ENCODE peak calls at places on chromosomes 1 and 21, in nine cellular contexts. One of them, this sample, is unnamed.
A peak's percentile ranks its signal among the peaks of the same experiment; 100 is the strongest.

GRCh38 chr1:13823936-13824335 is 123.9 kb downstream of the PRDM2 start:
- DNase-seq in left lung: no peak
- DNase-seq in prostate gland: no peak
- DNase-seq in heart right ventricle: no peak
- DNase-seq in stomach: no peak
- DNase-seq in brain microvascular endothelial cell: no peak
- DNase-seq in tibial artery: peak; percentile 11
- DNase-seq in A673: no peak
- DNase-seq in GM23338: no peak
- DNase-seq in this sample: no peak

GRCh38 chr1:40477680-40478057 is 579 bp downstream of the ZFP69 start:
- DNase-seq in left lung: no peak
- DNase-seq in prostate gland: no peak
- DNase-seq in heart right ventricle: peak; percentile 6
- DNase-seq in stomach: no peak
- DNase-seq in brain microvascular endothelial cell: peak; percentile 2
- DNase-seq in tibial artery: no peak
- DNase-seq in A673: peak; percentile 33
- DNase-seq in GM23338: no peak
- DNase-seq in this sample: no peak

GRCh38 chr1:156931974-156932710 is 11.7 kb downstream of the LRRC71 start:
- DNase-seq in left lung: no peak
- DNase-seq in prostate gland: no peak
- DNase-seq in heart right ventricle: no peak
- DNase-seq in stomach: no peak
- DNase-seq in brain microvascular endothelial cell: no peak
- DNase-seq in tibial artery: no peak
- DNase-seq in A673: no peak
- DNase-seq in GM23338: no peak
- DNase-seq in this sample: no peak

GRCh38 chr21:34916446-34916845 is 132.7 kb downstream of the RUNX1 start:
- DNase-seq in left lung: no peak
- DNase-seq in prostate gland: no peak
- DNase-seq in heart right ventricle: no peak
- DNase-seq in stomach: no peak
- DNase-seq in brain microvascular endothelial cell: peak; percentile 42
- DNase-seq in tibial artery: no peak
- DNase-seq in A673: no peak
- DNase-seq in GM23338: no peak
- DNase-seq in this sample: no peak

GRCh38 chr1:44721521-44722361 is 9.2 kb downstream of the RNU5D-1 start:
- DNase-seq in left lung: no peak
- DNase-seq in prostate gland: no peak
- DNase-seq in heart right ventricle: no peak
- DNase-seq in stomach: peak; percentile 53
- DNase-seq in brain microvascular endothelial cell: peak; percentile 97
- DNase-seq in tibial artery: peak; percentile 73
- DNase-seq in A673: peak; percentile 98
- DNase-seq in GM23338: peak; percentile 82
- DNase-seq in this sample: peak; percentile 76

GRCh38 chr1:248102847-248103246 is 7.9 kb downstream of the OR2L13 start:
- DNase-seq in left lung: no peak
- DNase-seq in prostate gland: no peak
- DNase-seq in heart right ventricle: no peak
- DNase-seq in stomach: no peak
- DNase-seq in brain microvascular endothelial cell: no peak
- DNase-seq in tibial artery: no peak
- DNase-seq in A673: no peak
- DNase-seq in GM23338: no peak
- DNase-seq in this sample: no peak

GRCh38 chr1:52532247-52532646 is 20.6 kb downstream of the TUT4 start:
- DNase-seq in left lung: no peak
- DNase-seq in prostate gland: no peak
- DNase-seq in heart right ventricle: no peak
- DNase-seq in stomach: no peak
- DNase-seq in brain microvascular endothelial cell: no peak
- DNase-seq in tibial artery: no peak
- DNase-seq in A673: no peak
- DNase-seq in GM23338: no peak
- DNase-seq in this sample: no peak

GRCh38 chr1:222247081-222247480 is 300.8 kb downstream of the HHIPL2 start:
- DNase-seq in left lung: no peak
- DNase-seq in prostate gland: no peak
- DNase-seq in heart right ventricle: no peak
- DNase-seq in stomach: no peak
- DNase-seq in brain microvascular endothelial cell: no peak
- DNase-seq in tibial artery: no peak
- DNase-seq in A673: no peak
- DNase-seq in GM23338: peak; percentile 18
- DNase-seq in this sample: no peak

GRCh38 chr1:11131816-11132215 is 32.1 kb upstream of the EXOSC10 start:
- DNase-seq in left lung: no peak
- DNase-seq in prostate gland: no peak
- DNase-seq in heart right ventricle: no peak
- DNase-seq in stomach: no peak
- DNase-seq in brain microvascular endothelial cell: no peak
- DNase-seq in tibial artery: no peak
- DNase-seq in A673: no peak
- DNase-seq in GM23338: no peak
- DNase-seq in this sample: no peak
- H3K27ac ChIP-seq in left lung: no peak overlapping the region
- H3K27ac ChIP-seq in prostate gland: peak overlapping the region; percentile 25
- H3K27ac ChIP-seq in heart right ventricle: no peak overlapping the region
- H3K27ac ChIP-seq in stomach: no peak overlapping the region
- H3K27ac ChIP-seq in brain microvascular endothelial cell: no peak overlapping the region
- H3K27ac ChIP-seq in tibial artery: no peak overlapping the region
- H3K27ac ChIP-seq in A673: no peak overlapping the region
- H3K27ac ChIP-seq in GM23338: no peak overlapping the region
- H3K27ac ChIP-seq in this sample: no peak overlapping the region

GRCh38 chr1:183061194-183061593 is 38.0 kb downstream of the LAMC1 start:
- DNase-seq in left lung: no peak
- DNase-seq in prostate gland: no peak
- DNase-seq in heart right ventricle: no peak
- DNase-seq in stomach: no peak
- DNase-seq in brain microvascular endothelial cell: no peak
- DNase-seq in tibial artery: no peak
- DNase-seq in A673: no peak
- DNase-seq in GM23338: no peak
- DNase-seq in this sample: no peak
- H3K4me3 ChIP-seq in left lung: no peak overlapping the region
- H3K4me3 ChIP-seq in prostate gland: no peak overlapping the region
- H3K4me3 ChIP-seq in heart right ventricle: no peak overlapping the region
- H3K4me3 ChIP-seq in stomach: no peak overlapping the region
- H3K4me3 ChIP-seq in brain microvascular endothelial cell: no peak overlapping the region
- H3K4me3 ChIP-seq in tibial artery: no peak overlapping the region
- H3K4me3 ChIP-seq in A673: no peak overlapping the region
- H3K4me3 ChIP-seq in GM23338: no peak overlapping the region
- H3K4me3 ChIP-seq in this sample: no peak overlapping the region

GRCh38 chr1:16174261-16174871 is 18.5 kb upstream of the EPHA2 start:
- DNase-seq in left lung: no peak
- DNase-seq in prostate gland: no peak
- DNase-seq in heart right ventricle: no peak
- DNase-seq in stomach: no peak
- DNase-seq in brain microvascular endothelial cell: no peak
- DNase-seq in tibial artery: no peak
- DNase-seq in A673: no peak
- DNase-seq in GM23338: no peak
- DNase-seq in this sample: no peak

GRCh38 chr1:16174886-16175598 is 19.2 kb upstream of the EPHA2 start:
- DNase-seq in left lung: no peak
- DNase-seq in prostate gland: no peak
- DNase-seq in heart right ventricle: no peak
- DNase-seq in stomach: no peak
- DNase-seq in brain microvascular endothelial cell: no peak
- DNase-seq in tibial artery: no peak
- DNase-seq in A673: no peak
- DNase-seq in GM23338: no peak
- DNase-seq in this sample: no peak

GRCh38 chr1:16175610-16176553 is 20.0 kb upstream of the EPHA2 start:
- DNase-seq in left lung: peak; percentile 90
- DNase-seq in prostate gland: peak; percentile 82
- DNase-seq in heart right ventricle: peak; percentile 91
- DNase-seq in stomach: peak; percentile 94
- DNase-seq in brain microvascular endothelial cell: peak; percentile 83
- DNase-seq in tibial artery: peak; percentile 96
- DNase-seq in A673: peak; percentile 62
- DNase-seq in GM23338: no peak
- DNase-seq in this sample: peak; percentile 97

GRCh38 chr1:16178596-16179497 is 23.0 kb upstream of the EPHA2 start:
- DNase-seq in left lung: no peak
- DNase-seq in prostate gland: peak; percentile 65
- DNase-seq in heart right ventricle: no peak
- DNase-seq in stomach: peak; percentile 78
- DNase-seq in brain microvascular endothelial cell: no peak
- DNase-seq in tibial artery: no peak
- DNase-seq in A673: no peak
- DNase-seq in GM23338: no peak
- DNase-seq in this sample: no peak

DNA sequence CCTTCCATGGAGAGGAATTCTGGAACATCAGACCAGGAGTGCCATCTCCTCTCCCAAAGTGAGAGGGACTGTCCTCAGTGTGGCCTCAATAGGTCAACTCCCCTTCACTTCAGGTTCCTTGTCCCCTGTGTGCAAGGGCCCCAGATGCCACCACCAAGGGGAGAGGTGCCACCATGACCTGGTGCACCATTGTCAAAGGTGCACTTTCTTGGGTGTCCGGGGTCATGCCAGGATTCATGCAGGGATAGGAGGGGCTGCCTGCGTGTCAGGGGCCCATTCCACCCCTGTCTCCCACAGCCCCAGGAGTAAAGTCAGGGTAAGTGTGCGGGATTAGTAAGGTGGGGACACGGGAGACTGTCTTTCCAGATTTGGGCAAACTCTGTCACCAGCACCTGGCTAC is 21.4 kb upstream of the EPHA2 start:
- DNase-seq in left lung: no peak
- DNase-seq in prostate gland: no peak
- DNase-seq in heart right ventricle: no peak
- DNase-seq in stomach: no peak
- DNase-seq in brain microvascular endothelial cell: no peak
- DNase-seq in tibial artery: no peak
- DNase-seq in A673: no peak
- DNase-seq in GM23338: no peak
- DNase-seq in this sample: no peak
- H3K27ac ChIP-seq in left lung: no peak overlapping the region
- H3K27ac ChIP-seq in prostate gland: peak overlapping the region; percentile 72
- H3K27ac ChIP-seq in heart right ventricle: peak overlapping the region; percentile 82
- H3K27ac ChIP-seq in stomach: no peak overlapping the region
- H3K27ac ChIP-seq in brain microvascular endothelial cell: no peak overlapping the region
- H3K27ac ChIP-seq in tibial artery: peak overlapping the region; percentile 95
- H3K27ac ChIP-seq in A673: no peak overlapping the region
- H3K27ac ChIP-seq in GM23338: no peak overlapping the region
- H3K27ac ChIP-seq in this sample: peak overlapping the region; percentile 93

GRCh38 chr1:94660994-94661393 is 119.4 kb upstream of the F3 start:
- DNase-seq in left lung: no peak
- DNase-seq in prostate gland: no peak
- DNase-seq in heart right ventricle: no peak
- DNase-seq in stomach: no peak
- DNase-seq in brain microvascular endothelial cell: no peak
- DNase-seq in tibial artery: no peak
- DNase-seq in A673: no peak
- DNase-seq in GM23338: peak; percentile 93
- DNase-seq in this sample: no peak
- H3K4me3 ChIP-seq in left lung: no peak overlapping the region
- H3K4me3 ChIP-seq in prostate gland: no peak overlapping the region
- H3K4me3 ChIP-seq in heart right ventricle: no peak overlapping the region
- H3K4me3 ChIP-seq in stomach: no peak overlapping the region
- H3K4me3 ChIP-seq in brain microvascular endothelial cell: no peak overlapping the region
- H3K4me3 ChIP-seq in tibial artery: no peak overlapping the region
- H3K4me3 ChIP-seq in A673: no peak overlapping the region
- H3K4me3 ChIP-seq in GM23338: peak overlapping the region; percentile 17
- H3K4me3 ChIP-seq in this sample: no peak overlapping the region

GRCh38 chr1:28139033-28139712 is 37.3 kb downstream of the PTAFR start:
- DNase-seq in left lung: no peak
- DNase-seq in prostate gland: no peak
- DNase-seq in heart right ventricle: no peak
- DNase-seq in stomach: no peak
- DNase-seq in brain microvascular endothelial cell: no peak
- DNase-seq in tibial artery: no peak
- DNase-seq in A673: no peak
- DNase-seq in GM23338: no peak
- DNase-seq in this sample: no peak

GRCh38 chr1:28136636-28137613 is 39.6 kb downstream of the PTAFR start:
- DNase-seq in left lung: no peak
- DNase-seq in prostate gland: no peak
- DNase-seq in heart right ventricle: no peak
- DNase-seq in stomach: no peak
- DNase-seq in brain microvascular endothelial cell: no peak
- DNase-seq in tibial artery: no peak
- DNase-seq in A673: no peak
- DNase-seq in GM23338: no peak
- DNase-seq in this sample: no peak

GRCh38 chr1:28134651-28135207 is 41.8 kb downstream of the PTAFR start:
- DNase-seq in left lung: no peak
- DNase-seq in prostate gland: no peak
- DNase-seq in heart right ventricle: no peak
- DNase-seq in stomach: no peak
- DNase-seq in brain microvascular endothelial cell: no peak
- DNase-seq in tibial artery: no peak
- DNase-seq in A673: no peak
- DNase-seq in GM23338: no peak
- DNase-seq in this sample: no peak

GRCh38 chr1:28132110-28132897 is 43.9 kb upstream of the EYA3 start:
- DNase-seq in left lung: no peak
- DNase-seq in prostate gland: no peak
- DNase-seq in heart right ventricle: no peak
- DNase-seq in stomach: no peak
- DNase-seq in brain microvascular endothelial cell: no peak
- DNase-seq in tibial artery: no peak
- DNase-seq in A673: no peak
- DNase-seq in GM23338: no peak
- DNase-seq in this sample: peak; percentile 61

DNA sequence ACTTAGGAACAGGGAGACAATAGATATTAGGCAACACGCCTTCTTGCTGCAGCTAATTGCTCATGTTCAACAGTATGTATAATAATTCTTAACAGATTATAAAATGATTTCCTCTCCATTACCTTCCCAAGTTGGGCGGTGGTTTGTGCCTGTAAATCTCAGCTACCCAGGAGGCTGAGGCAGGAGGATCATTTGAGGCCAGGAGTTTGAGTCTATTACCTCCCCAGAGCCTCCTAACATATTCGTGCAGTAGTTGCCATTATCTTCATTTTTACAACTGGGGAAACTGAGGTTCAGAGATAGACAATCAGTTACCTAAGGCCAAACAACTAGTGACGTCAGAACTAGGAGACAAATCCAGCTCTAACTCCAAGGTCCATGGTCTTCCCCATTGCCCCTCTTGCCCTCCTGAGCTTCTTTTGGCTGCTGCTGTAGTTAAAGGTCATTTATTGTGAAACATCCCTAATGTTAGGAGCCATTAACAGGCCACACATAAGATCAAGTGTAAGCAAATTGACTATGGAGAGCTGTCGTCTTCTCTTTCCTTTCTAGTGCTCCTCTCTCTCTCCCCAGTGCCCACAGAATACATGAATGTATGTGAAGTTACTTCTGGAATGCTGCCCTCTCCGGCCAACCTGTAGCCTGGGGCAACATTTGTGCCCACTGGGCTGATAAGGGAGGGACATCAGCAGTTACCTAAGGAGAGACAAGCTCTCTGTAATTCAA is 40.4 kb downstream of the PTAFR start:
- DNase-seq in left lung: no peak
- DNase-seq in prostate gland: no peak
- DNase-seq in heart right ventricle: no peak
- DNase-seq in stomach: no peak
- DNase-seq in brain microvascular endothelial cell: no peak
- DNase-seq in tibial artery: no peak
- DNase-seq in A673: no peak
- DNase-seq in GM23338: no peak
- DNase-seq in this sample: no peak
- H3K27ac ChIP-seq in left lung: peak overlapping the region; percentile 96
- H3K27ac ChIP-seq in prostate gland: no peak overlapping the region
- H3K27ac ChIP-seq in heart right ventricle: no peak overlapping the region
- H3K27ac ChIP-seq in stomach: no peak overlapping the region
- H3K27ac ChIP-seq in brain microvascular endothelial cell: no peak overlapping the region
- H3K27ac ChIP-seq in tibial artery: no peak overlapping the region
- H3K27ac ChIP-seq in A673: no peak overlapping the region
- H3K27ac ChIP-seq in GM23338: no peak overlapping the region
- H3K27ac ChIP-seq in this sample: peak overlapping the region; percentile 77

This sample was measured in thyroid gland.